ENCODE peak calls at places on chromosomes 4 and X, in five cellular contexts. One of them, this sample, is unnamed.
A peak's percentile ranks its signal among the peaks of the same experiment; 100 is the strongest.

GRCh38 chr4:28225005-28225404 is 1364.4 kb downstream of the STIM2 start:
- DNase-seq in activated gamma-delta T cell: no peak
- DNase-seq in GM13977: no peak
- DNase-seq in activated CD8-positive, alpha-beta T cell treated with anti-CD3 and anti-CD28 coated beads, Interleukin-2, amount 10 ng/mL, durations not matched to agents 7 days and 5 days: no peak
- DNase-seq in stimulated activated CD8-positive, alpha-beta memory T cell treated with anti-CD3 and anti-CD28 coated beads, Interleukin-12 subunit alpha, Interleukin-12 subunit beta, amount 100 ng/mL, for 4 hours: no peak
- DNase-seq in this sample: no peak

GRCh38 chrX:6184900-6185515 is 43.7 kb downstream of the NLGN4X start:
- DNase-seq in activated gamma-delta T cell: no peak
- DNase-seq in GM13977: no peak
- DNase-seq in activated CD8-positive, alpha-beta T cell treated with anti-CD3 and anti-CD28 coated beads, Interleukin-2, amount 10 ng/mL, durations not matched to agents 7 days and 5 days: no peak
- DNase-seq in stimulated activated CD8-positive, alpha-beta memory T cell treated with anti-CD3 and anti-CD28 coated beads, Interleukin-12 subunit alpha, Interleukin-12 subunit beta, amount 100 ng/mL, for 4 hours: no peak
- DNase-seq in this sample: no peak

GRCh38 chrX:119398587-119398973 is 556 bp upstream of the SLC25A43 start:
- DNase-seq in activated gamma-delta T cell: no peak
- DNase-seq in GM13977: no peak
- DNase-seq in activated CD8-positive, alpha-beta T cell treated with anti-CD3 and anti-CD28 coated beads, Interleukin-2, amount 10 ng/mL, durations not matched to agents 7 days and 5 days: no peak
- DNase-seq in stimulated activated CD8-positive, alpha-beta memory T cell treated with anti-CD3 and anti-CD28 coated beads, Interleukin-12 subunit alpha, Interleukin-12 subunit beta, amount 100 ng/mL, for 4 hours: no peak
- DNase-seq in this sample: no peak

GRCh38 chr4:140661550-140661949 is 92.8 kb upstream of the UCP1 start:
- DNase-seq in activated gamma-delta T cell: no peak
- DNase-seq in GM13977: no peak
- DNase-seq in activated CD8-positive, alpha-beta T cell treated with anti-CD3 and anti-CD28 coated beads, Interleukin-2, amount 10 ng/mL, durations not matched to agents 7 days and 5 days: no peak
- DNase-seq in stimulated activated CD8-positive, alpha-beta memory T cell treated with anti-CD3 and anti-CD28 coated beads, Interleukin-12 subunit alpha, Interleukin-12 subunit beta, amount 100 ng/mL, for 4 hours: no peak
- DNase-seq in this sample: no peak

GRCh38 chr4:54439831-54440243 is 210.7 kb downstream of the PDGFRA start:
- DNase-seq in activated gamma-delta T cell: no peak
- DNase-seq in GM13977: no peak
- DNase-seq in activated CD8-positive, alpha-beta T cell treated with anti-CD3 and anti-CD28 coated beads, Interleukin-2, amount 10 ng/mL, durations not matched to agents 7 days and 5 days: no peak
- DNase-seq in stimulated activated CD8-positive, alpha-beta memory T cell treated with anti-CD3 and anti-CD28 coated beads, Interleukin-12 subunit alpha, Interleukin-12 subunit beta, amount 100 ng/mL, for 4 hours: no peak
- DNase-seq in this sample: no peak

GRCh38 chr4:77538144-77538543 is 67.5 kb upstream of the CXCL13 start:
- DNase-seq in activated gamma-delta T cell: no peak
- DNase-seq in GM13977: no peak
- DNase-seq in activated CD8-positive, alpha-beta T cell treated with anti-CD3 and anti-CD28 coated beads, Interleukin-2, amount 10 ng/mL, durations not matched to agents 7 days and 5 days: no peak
- DNase-seq in stimulated activated CD8-positive, alpha-beta memory T cell treated with anti-CD3 and anti-CD28 coated beads, Interleukin-12 subunit alpha, Interleukin-12 subunit beta, amount 100 ng/mL, for 4 hours: no peak
- DNase-seq in this sample: no peak

GRCh38 chr4:25865586-25865985 is 2.8 kb upstream of the SEL1L3 start:
- DNase-seq in activated gamma-delta T cell: no peak
- DNase-seq in GM13977: no peak
- DNase-seq in activated CD8-positive, alpha-beta T cell treated with anti-CD3 and anti-CD28 coated beads, Interleukin-2, amount 10 ng/mL, durations not matched to agents 7 days and 5 days: no peak
- DNase-seq in stimulated activated CD8-positive, alpha-beta memory T cell treated with anti-CD3 and anti-CD28 coated beads, Interleukin-12 subunit alpha, Interleukin-12 subunit beta, amount 100 ng/mL, for 4 hours: no peak
- DNase-seq in this sample: peak; percentile 50

GRCh38 chrX:150363561-150364346 is 637 bp downstream of the MAMLD1 start:
- DNase-seq in activated gamma-delta T cell: no peak
- DNase-seq in GM13977: no peak
- DNase-seq in activated CD8-positive, alpha-beta T cell treated with anti-CD3 and anti-CD28 coated beads, Interleukin-2, amount 10 ng/mL, durations not matched to agents 7 days and 5 days: peak; percentile 24
- DNase-seq in stimulated activated CD8-positive, alpha-beta memory T cell treated with anti-CD3 and anti-CD28 coated beads, Interleukin-12 subunit alpha, Interleukin-12 subunit beta, amount 100 ng/mL, for 4 hours: no peak
- DNase-seq in this sample: peak; percentile 83

GRCh38 chr4:189228726-189229125 is 711.9 kb upstream of the FRG1 start:
- DNase-seq in activated gamma-delta T cell: no peak
- DNase-seq in GM13977: no peak
- DNase-seq in activated CD8-positive, alpha-beta T cell treated with anti-CD3 and anti-CD28 coated beads, Interleukin-2, amount 10 ng/mL, durations not matched to agents 7 days and 5 days: no peak
- DNase-seq in stimulated activated CD8-positive, alpha-beta memory T cell treated with anti-CD3 and anti-CD28 coated beads, Interleukin-12 subunit alpha, Interleukin-12 subunit beta, amount 100 ng/mL, for 4 hours: no peak
- DNase-seq in this sample: no peak

GRCh38 chr4:186204103-186204559 is 12.8 kb downstream of the CYP4V2 start:
- DNase-seq in activated gamma-delta T cell: no peak
- DNase-seq in GM13977: no peak
- DNase-seq in activated CD8-positive, alpha-beta T cell treated with anti-CD3 and anti-CD28 coated beads, Interleukin-2, amount 10 ng/mL, durations not matched to agents 7 days and 5 days: no peak
- DNase-seq in stimulated activated CD8-positive, alpha-beta memory T cell treated with anti-CD3 and anti-CD28 coated beads, Interleukin-12 subunit alpha, Interleukin-12 subunit beta, amount 100 ng/mL, for 4 hours: no peak
- DNase-seq in this sample: no peak

GRCh38 chr4:76821661-76822060 is 76.3 kb downstream of the SOWAHB start:
- DNase-seq in activated gamma-delta T cell: no peak
- DNase-seq in GM13977: no peak
- DNase-seq in activated CD8-positive, alpha-beta T cell treated with anti-CD3 and anti-CD28 coated beads, Interleukin-2, amount 10 ng/mL, durations not matched to agents 7 days and 5 days: no peak
- DNase-seq in stimulated activated CD8-positive, alpha-beta memory T cell treated with anti-CD3 and anti-CD28 coated beads, Interleukin-12 subunit alpha, Interleukin-12 subunit beta, amount 100 ng/mL, for 4 hours: no peak
- DNase-seq in this sample: no peak

GRCh38 chr4:108611360-108611759 is 9.0 kb upstream of the RPL34 start:
- DNase-seq in activated gamma-delta T cell: no peak
- DNase-seq in GM13977: no peak
- DNase-seq in activated CD8-positive, alpha-beta T cell treated with anti-CD3 and anti-CD28 coated beads, Interleukin-2, amount 10 ng/mL, durations not matched to agents 7 days and 5 days: no peak
- DNase-seq in stimulated activated CD8-positive, alpha-beta memory T cell treated with anti-CD3 and anti-CD28 coated beads, Interleukin-12 subunit alpha, Interleukin-12 subunit beta, amount 100 ng/mL, for 4 hours: no peak
- DNase-seq in this sample: no peak

GRCh38 chrX:34288782-34289181 is 156.7 kb upstream of the FAM47A start:
- DNase-seq in activated gamma-delta T cell: no peak
- DNase-seq in GM13977: no peak
- DNase-seq in activated CD8-positive, alpha-beta T cell treated with anti-CD3 and anti-CD28 coated beads, Interleukin-2, amount 10 ng/mL, durations not matched to agents 7 days and 5 days: no peak
- DNase-seq in stimulated activated CD8-positive, alpha-beta memory T cell treated with anti-CD3 and anti-CD28 coated beads, Interleukin-12 subunit alpha, Interleukin-12 subunit beta, amount 100 ng/mL, for 4 hours: no peak
- DNase-seq in this sample: no peak

GRCh38 chrX:133685806-133686205 is 270.5 kb upstream of the GPC4 start:
- DNase-seq in activated gamma-delta T cell: no peak
- DNase-seq in GM13977: no peak
- DNase-seq in activated CD8-positive, alpha-beta T cell treated with anti-CD3 and anti-CD28 coated beads, Interleukin-2, amount 10 ng/mL, durations not matched to agents 7 days and 5 days: no peak
- DNase-seq in stimulated activated CD8-positive, alpha-beta memory T cell treated with anti-CD3 and anti-CD28 coated beads, Interleukin-12 subunit alpha, Interleukin-12 subunit beta, amount 100 ng/mL, for 4 hours: no peak
- DNase-seq in this sample: no peak

GRCh38 chr4:106986486-106986885 is 49.6 kb downstream of the DKK2 start:
- DNase-seq in activated gamma-delta T cell: no peak
- DNase-seq in GM13977: no peak
- DNase-seq in activated CD8-positive, alpha-beta T cell treated with anti-CD3 and anti-CD28 coated beads, Interleukin-2, amount 10 ng/mL, durations not matched to agents 7 days and 5 days: no peak
- DNase-seq in stimulated activated CD8-positive, alpha-beta memory T cell treated with anti-CD3 and anti-CD28 coated beads, Interleukin-12 subunit alpha, Interleukin-12 subunit beta, amount 100 ng/mL, for 4 hours: no peak
- DNase-seq in this sample: no peak

GRCh38 chr4:72571337-72571736 is 2.3 kb upstream of the ADAMTS3 start:
- DNase-seq in activated gamma-delta T cell: no peak
- DNase-seq in GM13977: no peak
- DNase-seq in activated CD8-positive, alpha-beta T cell treated with anti-CD3 and anti-CD28 coated beads, Interleukin-2, amount 10 ng/mL, durations not matched to agents 7 days and 5 days: no peak
- DNase-seq in stimulated activated CD8-positive, alpha-beta memory T cell treated with anti-CD3 and anti-CD28 coated beads, Interleukin-12 subunit alpha, Interleukin-12 subunit beta, amount 100 ng/mL, for 4 hours: no peak
- DNase-seq in this sample: no peak

GRCh38 chrX:19725545-19726102 is 161.8 kb downstream of the SH3KBP1 start:
- DNase-seq in activated gamma-delta T cell: no peak
- DNase-seq in GM13977: no peak
- DNase-seq in activated CD8-positive, alpha-beta T cell treated with anti-CD3 and anti-CD28 coated beads, Interleukin-2, amount 10 ng/mL, durations not matched to agents 7 days and 5 days: peak; percentile 27
- DNase-seq in stimulated activated CD8-positive, alpha-beta memory T cell treated with anti-CD3 and anti-CD28 coated beads, Interleukin-12 subunit alpha, Interleukin-12 subunit beta, amount 100 ng/mL, for 4 hours: no peak
- DNase-seq in this sample: no peak

GRCh38 chr4:37726666-37727065 is 40.5 kb upstream of the RELL1 start:
- DNase-seq in activated gamma-delta T cell: no peak
- DNase-seq in GM13977: no peak
- DNase-seq in activated CD8-positive, alpha-beta T cell treated with anti-CD3 and anti-CD28 coated beads, Interleukin-2, amount 10 ng/mL, durations not matched to agents 7 days and 5 days: no peak
- DNase-seq in stimulated activated CD8-positive, alpha-beta memory T cell treated with anti-CD3 and anti-CD28 coated beads, Interleukin-12 subunit alpha, Interleukin-12 subunit beta, amount 100 ng/mL, for 4 hours: no peak
- DNase-seq in this sample: no peak

This sample was measured in upper lobe of left lung.